ENCODE peak calls at places on chromosomes 16 and 17, in eight cellular contexts. W is NCI-H748 treated with DMSO at 0.1 percent for 48 hours; X is stimulated activated CD8-positive, alpha-beta memory T cell treated with anti-CD3 and anti-CD28 coated beads, Interleukin-7, amount 100 ng/mL, for 4 hours; S is AG09319; Q is HFF-Myc; F is HL-60; J is NCI-H1105 treated with DMSO at 0.1 percent for 48 hours; U is thoracic aorta. G is an unnamed sample.
A peak's percentile ranks its signal among the peaks of the same experiment; 100 is the strongest.

GRCh38 chr17:35708951-35709350 is 22.5 kb upstream of the RASL10B start:
- DNase-seq in W (no peak), X (no peak), S (no peak), Q (no peak), F (no peak), J (no peak), U (no peak), G (peak; percentile 19)

GRCh38 chr16:83940157-83940556 is 12.9 kb upstream of the OSGIN1 start:
- DNase-seq in W (no peak), X (no peak), S (no peak), Q (no peak), F (no peak), J (no peak), U (no peak), G (no peak)

GRCh38 chr16:57883480-57883879 is 81.2 kb upstream of the KIFC3 start:
- DNase-seq in W (no peak), X (no peak), S (no peak), Q (no peak), F (no peak), J (no peak), U (no peak), G (no peak)

GRCh38 chr17:27980035-27980434 is 62.4 kb upstream of the NLK start:
- DNase-seq in W (no peak), X (no peak), S (no peak), Q (peak; percentile 71), F (no peak), J (no peak), U (no peak), G (no peak)

GRCh38 chr17:49676276-49676868 is 1.5 kb downstream of the SPOP start:
- DNase-seq in W (no peak), X (no peak), S (no peak), Q (no peak), F (peak; percentile 86), J (no peak), U (no peak), G (no peak)

GRCh38 chr17:76014925-76015261 is 12.2 kb downstream of the EVPL start:
- DNase-seq in W (no peak), X (no peak), S (no peak), Q (no peak), F (no peak), J (peak; percentile 78), U (no peak), G (no peak)

GRCh38 chr16:46709464-46709863 is 20.0 kb downstream of the ORC6 start:
- DNase-seq in W (no peak), X (no peak), S (no peak), Q (no peak), F (no peak), J (no peak), U (no peak), G (no peak)

GRCh38 chr17:79388556-79389295 is 222.1 kb downstream of the RBFOX3 start:
- DNase-seq in W (peak; percentile 1), X (no peak), S (no peak), Q (no peak), F (no peak), J (peak; percentile 39), U (no peak), G (peak; percentile 54)

GRCh38 chr17:58991718-58992331 is 114.9 kb downstream of the TRIM37 start:
- DNase-seq in W (no peak), X (no peak), S (no peak), Q (no peak), F (no peak), J (no peak), U (no peak), G (no peak)

GRCh38 chr17:51830886-51831285 is 327.6 kb downstream of the CA10 start:
- DNase-seq in W (no peak), X (no peak), S (no peak), Q (no peak), F (no peak), J (no peak), U (no peak), G (no peak)

GRCh38 chr17:7389924-7390910 is 4.1 kb downstream of the PLSCR3 start:
- DNase-seq in W (no peak), X (no peak), S (no peak), Q (no peak), F (no peak), J (no peak), U (no peak), G (no peak)

GRCh38 chr17:8117980-8118768 is at the start of gene ALOXE3:
- DNase-seq in W (no peak), X (no peak), S (no peak), Q (no peak), F (no peak), J (peak; percentile 30), U (no peak), G (peak; percentile 16)

G was measured in DMS79 treated with DMSO at 0.1 percent for 48 hours.